ENCODE peak calls at places on chromosomes 5 and 9, in nine cellular contexts. S, N, Z, E, U, F, X, W and L are unnamed samples.
A peak's percentile ranks its signal among the peaks of the same experiment; 100 is the strongest.

GRCh38 chr9:84024041-84024575 is 43.5 kb downstream of the RMI1 start:
- DNase-seq in S (no peak), N (no peak), Z (no peak), E (no peak), U (no peak), F (no peak), X (no peak), W (no peak), L (no peak)

GRCh38 chr5:92017786-92018185 is 634.7 kb upstream of the ARRDC3 start:
- DNase-seq in S (peak; percentile 64), N (no peak), Z (no peak), E (no peak), U (no peak), F (no peak), X (no peak), W (peak; percentile 65), L (peak; percentile 64)

GRCh38 chr5:86971034-86971511 is 296.6 kb upstream of the RASA1 start:
- DNase-seq in S (peak; percentile 7), N (no peak), Z (no peak), E (no peak), U (no peak), F (no peak), X (peak; percentile 31), W (no peak), L (peak; percentile 52)

GRCh38 chr9:108512426-108513173 is 343.2 kb downstream of the ACTL7B start:
- DNase-seq in S (no peak), N (no peak), Z (no peak), E (no peak), U (no peak), F (no peak), X (no peak), W (no peak), L (peak; percentile 28)

GRCh38 chr5:170791325-170791954 is 7.9 kb downstream of the GABRP start:
- DNase-seq in S (peak; percentile 32), N (no peak), Z (peak; percentile 54), E (peak; percentile 76), U (no peak), F (peak; percentile 6), X (peak; percentile 56), W (no peak), L (peak; percentile 68)

GRCh38 chr5:7877851-7878250 is 8.9 kb downstream of the MTRR start:
- DNase-seq in S (no peak), N (no peak), Z (no peak), E (no peak), U (peak; percentile 79), F (no peak), X (no peak), W (no peak), L (peak; percentile 36)

GRCh38 chr5:153658606-153659005 is 168.1 kb downstream of the GRIA1 start:
- DNase-seq in S (peak; percentile 14), N (no peak), Z (no peak), E (no peak), U (no peak), F (no peak), X (no peak), W (no peak), L (no peak)

GRCh38 chr9:4110562-4110961 is 189.3 kb downstream of the GLIS3 start:
- DNase-seq in S (no peak), N (no peak), Z (no peak), E (no peak), U (no peak), F (no peak), X (no peak), W (no peak), L (no peak)

GRCh38 chr9:105503873-105504272 is 54.1 kb upstream of the FKTN start:
- DNase-seq in S (no peak), N (no peak), Z (no peak), E (no peak), U (no peak), F (no peak), X (peak; percentile 36), W (no peak), L (peak; percentile 40)

GRCh38 chr9:98255064-98255577 is 328 bp downstream of the TBC1D2 start:
- DNase-seq in S (peak; percentile 37), N (no peak), Z (no peak), E (no peak), U (no peak), F (no peak), X (peak; percentile 52), W (no peak), L (peak; percentile 62)

GRCh38 chr5:88984040-88984439 is 101.1 kb upstream of the MEF2C start:
- DNase-seq in S (no peak), N (no peak), Z (no peak), E (no peak), U (no peak), F (no peak), X (no peak), W (no peak), L (no peak)

GRCh38 chr5:136192526-136193395 is at the start of gene SMIM32:
- DNase-seq in S (no peak), N (no peak), Z (no peak), E (peak; percentile 11), U (no peak), F (no peak), X (no peak), W (no peak), L (no peak)

GRCh38 chr5:164772122-164772521 is 1266.7 kb downstream of the MAT2B start:
- DNase-seq in S (no peak), N (no peak), Z (no peak), E (no peak), U (no peak), F (no peak), X (no peak), W (no peak), L (no peak)

GRCh38 chr9:82645591-82645990 is 417.4 kb downstream of the RASEF start:
- DNase-seq in S (no peak), N (no peak), Z (no peak), E (no peak), U (no peak), F (no peak), X (no peak), W (no peak), L (no peak)

GRCh38 chr9:110932883-110933282 is 105.4 kb downstream of the LPAR1 start:
- DNase-seq in S (no peak), N (no peak), Z (no peak), E (no peak), U (no peak), F (no peak), X (no peak), W (no peak), L (no peak)

GRCh38 chr9:38619556-38620447 is 594 bp downstream of the ANKRD18A start:
- DNase-seq in S (no peak), N (no peak), Z (no peak), E (no peak), U (peak; percentile 59), F (no peak), X (peak; percentile 37), W (no peak), L (no peak)

GRCh38 chr5:139912158-139912557 is 116.5 kb downstream of the PSD2 start:
- DNase-seq in S (no peak), N (no peak), Z (no peak), E (no peak), U (no peak), F (no peak), X (no peak), W (no peak), L (no peak)

GRCh38 chr5:172637122-172637580 is 3.9 kb upstream of the NEURL1B start:
- DNase-seq in S (no peak), N (no peak), Z (no peak), E (no peak), U (no peak), F (no peak), X (no peak), W (no peak), L (no peak)

GRCh38 chr5:66306105-66306843 is 162.2 kb downstream of the SREK1 start:
- DNase-seq in S (peak; percentile 53), N (no peak), Z (no peak), E (peak; percentile 46), U (no peak), F (no peak), X (peak; percentile 53), W (peak; percentile 33), L (peak; percentile 66)

GRCh38 chr5:172640822-172641358 is at the start of gene NEURL1B:
- DNase-seq in S (peak; percentile 40), N (peak; percentile 30), Z (peak; percentile 84), E (peak; percentile 81), U (peak; percentile 76), F (no peak), X (peak; percentile 77), W (no peak), L (peak; percentile 58)

GRCh38 chr5:68754536-68754935 is 339.3 kb upstream of the SLC30A5 start:
- DNase-seq in S (no peak), N (no peak), Z (no peak), E (no peak), U (no peak), F (no peak), X (no peak), W (no peak), L (no peak)

GRCh38 chr9:112664541-112664940 is 53.4 kb downstream of the INIP start:
- DNase-seq in S (no peak), N (no peak), Z (no peak), E (no peak), U (no peak), F (no peak), X (no peak), W (no peak), L (no peak)

GRCh38 chr5:943201-943873 is 50.7 kb downstream of the TRIP13 start:
- DNase-seq in S (no peak), N (no peak), Z (no peak), E (no peak), U (peak; percentile 24), F (no peak), X (no peak), W (no peak), L (no peak)
- H3K4me3 ChIP-seq in S (no peak overlapping the region), N (no peak overlapping the region), Z (no peak overlapping the region), E (no peak overlapping the region), U (no peak overlapping the region), F (no peak overlapping the region), X (no peak overlapping the region), W (no peak overlapping the region), L (no peak overlapping the region)

GRCh38 chr5:2240118-2240904 is 357.6 kb upstream of the IRX4 start:
- DNase-seq in S (no peak), N (no peak), Z (no peak), E (no peak), U (no peak), F (no peak), X (no peak), W (no peak), L (no peak)
- TF ChIP-seq CTCF in S (no peak), N (no peak), Z (no peak), E (no peak), U (no peak), F (no peak), X (no peak), W (no peak), L (no peak)

DNA sequence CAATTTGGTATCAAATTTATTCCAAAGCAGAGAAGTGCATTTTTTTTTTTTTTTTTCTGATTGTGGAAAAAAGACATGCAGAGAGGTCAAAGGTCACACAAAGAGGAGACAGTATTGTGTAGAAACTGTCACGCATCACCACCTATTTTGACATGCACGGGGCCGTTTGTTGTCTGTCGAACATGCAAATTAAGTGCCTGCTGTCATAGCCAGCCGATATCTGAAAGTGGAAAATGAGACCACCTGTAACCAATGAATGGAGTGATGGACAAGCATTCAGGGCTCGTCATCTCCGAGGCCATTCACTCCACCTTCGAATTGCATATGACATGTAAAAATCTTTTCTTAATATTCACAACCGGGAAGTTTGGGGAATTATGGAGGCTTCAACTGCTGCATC is 512.2 kb upstream of the ADAMTS16 start:
- DNase-seq in S (no peak), N (no peak), Z (no peak), E (no peak), U (no peak), F (no peak), X (no peak), W (no peak), L (no peak)
- H3K4me3 ChIP-seq in S (no peak overlapping the region), N (no peak overlapping the region), Z (no peak overlapping the region), E (no peak overlapping the region), U (no peak overlapping the region), F (no peak overlapping the region), X (no peak overlapping the region), W (no peak overlapping the region), L (no peak overlapping the region)

GRCh38 chr5:117454716-117455212 is 880.1 kb upstream of the SEMA6A start:
- DNase-seq in S (no peak), N (no peak), Z (peak; percentile 18), E (peak; percentile 14), U (peak; percentile 59), F (no peak), X (peak; percentile 55), W (peak; percentile 3), L (peak; percentile 7)
- TF ChIP-seq CTCF in S (peak; percentile 66), N (peak; percentile 54), Z (peak; percentile 84), E (peak; percentile 78), U (peak; percentile 93), F (peak; percentile 76), X (peak; percentile 91), W (peak; percentile 71), L (peak; percentile 67)